ENCODE peak calls at places on chromosomes 4 and X, in nine cellular contexts. O is hepatocyte, F is psoas muscle, W is mammary epithelial cell, Q is IMR-90, N is right lobe of liver, S is sigmoid colon, Y is colonic mucosa, X is heart left ventricle. L is an unnamed sample.

GRCh38 chrX:34371740-34372139 is 239.6 kb upstream of the FAM47A start:
- DNase-seq in O (peak; percentile 7), W (no peak), Q (no peak), X (no peak), F (no peak), N (no peak), S (no peak), Y (no peak), L (no peak)

GRCh38 chr4:168634276-168634802 is 137.5 kb downstream of the PALLD start:
- DNase-seq in O (peak; percentile 72), Q (peak; percentile 92), W (peak; percentile 85), S (no peak), X (no peak), N (no peak), F (no peak), Y (no peak), L (no peak)

GRCh38 chr4:140851032-140851636 is 94.9 kb upstream of the TBC1D9 start:
- DNase-seq in Y (peak; percentile 65), F (no peak), X (peak; percentile 37), S (no peak), W (peak; percentile 45), N (peak; percentile 48), O (peak; percentile 80), Q (peak; percentile 65), L (no peak)

GRCh38 chrX:151680805-151681204 is 14.5 kb upstream of the PRRG3 start:
- DNase-seq in O (peak; percentile 65), Y (peak; percentile 53), Q (peak; percentile 2), N (peak; percentile 54), W (peak; percentile 8), F (no peak), S (no peak), X (no peak), L (no peak)

GRCh38 chr4:8374851-8375649 is 65.5 kb downstream of the ACOX3 start:
- DNase-seq in F (no peak), Y (no peak), S (no peak), N (no peak), Q (no peak), O (no peak), X (no peak), W (no peak), L (no peak)

GRCh38 chr4:102405706-102406510 is 60.6 kb upstream of the SLC39A8 start:
- DNase-seq in N (no peak), W (no peak), S (no peak), O (no peak), F (no peak), Q (no peak), Y (no peak), X (no peak), L (no peak)

GRCh38 chr4:182447938-182448280 is 204.7 kb downstream of the TENM3 start:
- DNase-seq in N (no peak), F (no peak), X (no peak), O (peak; percentile 28), Y (no peak), W (no peak), Q (no peak), S (no peak), L (no peak)

GRCh38 chr4:7423801-7424552 is 10.8 kb downstream of the PSAPL1 start:
- DNase-seq in S (peak; percentile 33), O (no peak), Q (no peak), N (peak; percentile 35), Y (no peak), W (no peak), F (no peak), X (peak; percentile 10), L (peak; percentile 40)

GRCh38 chr4:99617374-99617773 is 40.3 kb downstream of the C4orf54 start:
- DNase-seq in F (no peak), X (no peak), Y (no peak), Q (no peak), O (no peak), W (no peak), S (no peak), N (no peak), L (no peak)

GRCh38 chr4:109301691-109302365 is 630 bp downstream of the COL25A1 start:
- DNase-seq in O (peak; percentile 4), Y (no peak), N (no peak), W (no peak), X (no peak), S (no peak), F (no peak), Q (no peak), L (no peak)

GRCh38 chrX:154734101-154734781 is 16.6 kb downstream of the GAB3 start:
- DNase-seq in Q (peak; percentile 91), X (peak; percentile 33), N (no peak), F (peak; percentile 21), O (no peak), S (no peak), W (peak; percentile 77), Y (no peak), L (no peak)

GRCh38 chr4:119286377-119287002 is 35.4 kb downstream of the FABP2 start:
- DNase-seq in N (no peak), O (peak; percentile 64), Q (peak; percentile 83), W (peak; percentile 34), F (no peak), S (no peak), X (peak; percentile 45), Y (no peak), L (no peak)

GRCh38 chrX:113058634-113059033 is 218.0 kb upstream of the AMOT start:
- DNase-seq in F (no peak), X (no peak), W (no peak), N (no peak), Q (no peak), Y (no peak), S (no peak), O (no peak), L (no peak)

GRCh38 chr4:145805490-145805889 is 125.5 kb downstream of the C4orf51 start:
- DNase-seq in F (no peak), S (no peak), W (peak; percentile 74), N (no peak), Q (peak; percentile 21), Y (no peak), X (peak; percentile 73), O (peak; percentile 12), L (no peak)

DNA sequence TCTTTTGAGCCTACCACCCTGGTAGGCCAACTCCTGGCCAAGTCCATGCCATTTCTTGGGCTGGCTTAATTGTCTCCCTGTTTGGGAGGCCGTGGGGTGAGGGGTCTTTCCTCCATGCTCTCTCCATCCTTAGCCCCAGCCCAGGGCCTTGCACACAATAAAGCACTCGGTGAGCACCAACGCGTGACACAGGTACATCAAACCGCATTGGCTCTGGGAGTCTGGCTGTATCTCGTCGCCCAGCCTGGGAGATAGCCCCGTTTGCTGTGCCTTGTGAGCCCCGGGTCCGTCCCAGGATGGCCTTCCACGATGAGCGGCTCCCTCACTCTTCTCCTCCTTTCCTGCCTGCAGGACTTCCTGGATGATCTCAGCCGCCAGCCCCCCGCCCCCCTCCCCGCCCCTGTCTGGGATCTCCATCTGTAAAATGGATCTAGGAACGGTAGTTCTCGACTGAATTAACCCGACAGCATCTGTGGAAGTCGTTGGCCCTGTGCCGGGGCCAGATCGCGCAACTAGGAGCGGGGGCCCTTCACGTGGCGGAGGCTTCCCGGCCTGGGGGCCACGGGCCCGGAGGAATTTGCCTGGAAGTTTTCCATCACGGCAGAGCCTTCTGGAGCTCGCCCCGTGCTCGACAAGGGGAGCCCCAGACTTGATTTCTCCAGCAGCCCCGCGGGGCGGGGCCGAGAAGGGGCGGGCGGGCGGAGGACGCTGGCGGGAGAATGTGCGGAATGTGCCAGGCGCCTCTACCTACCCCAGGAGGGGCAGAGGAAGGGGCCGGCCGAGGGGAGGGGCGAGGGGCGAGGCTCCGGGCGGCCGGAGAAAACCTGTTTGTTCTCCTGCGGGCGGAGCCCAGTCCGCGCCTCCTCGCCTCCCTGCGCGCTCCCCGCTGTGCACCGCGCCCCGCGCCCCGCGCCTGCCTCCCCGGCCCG is at the start of gene ZNF185:
- DNase-seq in S (no peak), F (no peak), Y (peak; percentile 72), Q (no peak), N (no peak), O (peak; percentile 75), W (no peak), X (no peak), L (no peak)
- H3K4me1 ChIP-seq in S (no peaks in the 10 kb centered on the region), F (no peaks in the 10 kb centered on the region), Y (no peaks in the 10 kb centered on the region), Q (no peaks in the 10 kb centered on the region), N (no peaks in the 10 kb centered on the region), O (no peaks in the 10 kb centered on the region), W (peaks cover 54% of the 10 kb centered on the region), X (no peaks in the 10 kb centered on the region), L (no peaks in the 10 kb centered on the region)

GRCh38 chr4:21304061-21304541 is 603.8 kb downstream of the PACRGL start:
- DNase-seq in S (no peak), N (no peak), O (peak; percentile 58), Y (no peak), X (no peak), W (no peak), F (no peak), Q (no peak), L (no peak)
- TF ChIP-seq CTCF in S (no peak), N (no peak), O (no peak), Y (no peak), X (no peak), W (no peak), F (no peak), Q (no peak), L (no peak)

GRCh38 chr4:152374606-152375285 is 161.1 kb downstream of the FBXW7 start:
- DNase-seq in Y (no peak), S (no peak), Q (peak; percentile 22), F (no peak), X (no peak), O (no peak), W (no peak), N (no peak), L (no peak)
- H3K4me1 ChIP-seq in Y (no peaks in the 10 kb centered on the region), S (peaks cover 14% of the 10 kb centered on the region), Q (peaks cover 3% of the 10 kb centered on the region), F (peaks cover 64% of the 10 kb centered on the region), X (peaks cover 15% of the 10 kb centered on the region), O (no peaks in the 10 kb centered on the region), W (no peaks in the 10 kb centered on the region), N (peaks cover 4% of the 10 kb centered on the region), L (no peaks in the 10 kb centered on the region)

GRCh38 chr4:137529432-137529831 is 2.9 kb downstream of the PCDH18 start:
- DNase-seq in X (no peak), S (no peak), Y (no peak), Q (no peak), W (no peak), N (no peak), F (no peak), O (no peak), L (no peak)

GRCh38 chr4:137530176-137530575 is 2.1 kb downstream of the PCDH18 start:
- DNase-seq in N (no peak), Y (no peak), W (no peak), X (no peak), O (no peak), F (no peak), S (no peak), Q (peak; percentile 79), L (no peak)

GRCh38 chr4:137532869-137533236 is 559 bp upstream of the PCDH18 start:
- DNase-seq in Q (no peak), F (no peak), S (no peak), X (no peak), O (no peak), N (no peak), W (no peak), Y (no peak), L (no peak)

GRCh38 chr4:137531951-137532868 is at the start of gene PCDH18:
- DNase-seq in N (peak; percentile 58), S (peak; percentile 97), Q (peak; percentile 98), Y (peak; percentile 73), O (peak; percentile 89), X (peak; percentile 89), F (peak; percentile 84), W (peak; percentile 15), L (peak; percentile 94)

DNA sequence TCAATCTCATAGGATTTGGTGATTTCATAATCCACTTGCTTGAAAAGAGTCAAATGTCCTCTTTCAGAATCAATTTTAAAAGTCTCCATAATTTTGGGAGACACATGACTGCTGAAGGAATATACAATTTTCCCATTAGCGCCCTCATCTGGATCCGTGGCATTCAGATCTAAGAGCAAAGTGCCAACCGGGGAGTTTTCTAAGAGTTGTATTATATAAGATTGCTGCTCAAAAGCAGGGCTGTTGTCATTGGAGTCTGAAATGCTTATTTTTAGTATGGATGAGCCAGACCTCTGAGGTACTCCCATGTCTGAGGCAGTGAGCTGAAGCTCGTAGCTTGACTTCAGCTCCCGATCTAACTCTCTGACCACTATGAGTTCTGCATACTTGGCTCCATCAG is 1.2 kb downstream of the PCDH18 start:
- DNase-seq in O (peak; percentile 57), X (no peak), F (no peak), W (no peak), S (no peak), N (no peak), Q (peak; percentile 65), Y (no peak), L (no peak)
- TF ChIP-seq CTCF in O (peak; percentile 58), X (peak; percentile 21), F (no peak), W (no peak), S (no peak), N (no peak), Q (peak; percentile 48), Y (no peak), L (no peak)